ENCODE peak calls at places on chromosomes 2 and 18, in ten cellular contexts. W, E, M, O, U, D, K, I, H and C are unnamed samples.

GRCh38 chr2:42926438-42927333 is 134.3 kb upstream of the HAAO start:
- DNase-seq in O (no peak), U (no peak), K (peak; percentile 13), M (no peak), I (no peak), W (no peak), H (no peak), E (no peak), D (no peak), C (no peak)

GRCh38 chr18:56992777-56993176 is 154.1 kb upstream of the BOD1L2 start:
- DNase-seq in K (no peak), E (peak; percentile 2), O (no peak), U (no peak), M (no peak), I (no peak), D (no peak), H (no peak), W (no peak), C (peak; percentile 17)

GRCh38 chr18:9629709-9630108 is 15.3 kb upstream of the PPP4R1 start:
- DNase-seq in O (peak; percentile 70), H (no peak), U (no peak), I (no peak), W (no peak), D (no peak), K (no peak), M (peak; percentile 77), E (no peak), C (no peak)

GRCh38 chr2:73089270-73090030 is 17.9 kb upstream of the SFXN5 start:
- DNase-seq in E (peak; percentile 98), O (peak; percentile 99), W (no peak), U (peak; percentile 73), K (no peak), M (peak; percentile 99), D (peak; percentile 99), I (no peak), H (peak; percentile 90), C (peak; percentile 99)

GRCh38 chr2:50749226-50749625 is 282.7 kb downstream of the NRXN1 start:
- DNase-seq in W (no peak), K (no peak), U (no peak), M (no peak), H (no peak), I (no peak), E (no peak), D (no peak), O (no peak), C (no peak)

GRCh38 chr2:237449193-237449797 is 35.3 kb upstream of the COL6A3 start:
- DNase-seq in I (no peak), U (peak; percentile 87), H (no peak), K (no peak), D (no peak), M (no peak), O (no peak), E (no peak), W (no peak), C (no peak)

GRCh38 chr2:128949360-128949759 is 630.7 kb upstream of the HS6ST1 start:
- DNase-seq in W (no peak), H (no peak), I (no peak), O (no peak), M (no peak), D (no peak), E (no peak), K (no peak), U (no peak), C (peak; percentile 1)

GRCh38 chr2:219620546-219620945 is 6.9 kb upstream of the SLC4A3 start:
- DNase-seq in U (no peak), D (no peak), H (no peak), O (no peak), E (no peak), M (no peak), W (no peak), K (no peak), I (no peak), C (no peak)

GRCh38 chr2:239593455-239593854 is 192.6 kb upstream of the HDAC4 start:
- DNase-seq in I (no peak), U (no peak), O (no peak), D (no peak), H (no peak), E (no peak), K (no peak), M (no peak), W (no peak), C (no peak)

GRCh38 chr18:63971320-63972071 is 1.6 kb downstream of the SERPINB8 start:
- DNase-seq in I (no peak), H (no peak), E (peak; percentile 21), K (peak; percentile 25), W (no peak), D (peak; percentile 27), M (no peak), U (no peak), O (no peak), C (peak; percentile 30)

GRCh38 chr2:9288681-9289338 is 82.2 kb downstream of the ASAP2 start:
- DNase-seq in I (no peak), O (peak; percentile 18), M (peak; percentile 35), U (no peak), K (no peak), D (peak; percentile 59), H (no peak), E (peak; percentile 67), W (no peak), C (peak; percentile 53)

GRCh38 chr18:9825571-9826073 is 60.2 kb upstream of the TXNDC2 start:
- DNase-seq in U (peak; percentile 80), H (no peak), K (peak; percentile 27), O (peak; percentile 84), I (no peak), E (peak; percentile 94), M (peak; percentile 90), W (no peak), D (peak; percentile 90), C (peak; percentile 85)